ENCODE peak calls at places on chromosomes 11 and 22, in six cellular contexts. U is Daoy; A is astrocyte of the hippocampus; F is activated CD8-positive, alpha-beta T cell treated with anti-CD3 and anti-CD28 coated beads, Interleukin-2, amount 10 ng/mL, durations not matched to agents 7 days and 5 days; R is AG09309; P is stimulated activated CD8-positive, alpha-beta memory T cell treated with anti-CD3 and anti-CD28 coated beads, Interleukin-4, amount 100 ng/mL, for 4 hours. C is an unnamed sample.

GRCh38 chr22:22021160-22021750 is 38.7 kb upstream of the TOP3B start:
- DNase-seq in R (no peak), A (no peak), U (peak), P (no peak), F (no peak), C (no peak)

GRCh38 chr11:19848219-19848618 is 135.6 kb downstream of the NAV2 start:
- DNase-seq in U (no peak), A (no peak), R (no peak), F (no peak), P (no peak), C (no peak)

GRCh38 chr11:2472428-2473186 is 27.8 kb downstream of the KCNQ1 start:
- DNase-seq in R (no peak), F (no peak), A (no peak), P (no peak), U (no peak), C (no peak)

GRCh38 chr11:114296979-114297372 is 777 bp downstream of the NNMT start:
- DNase-seq in F (no peak), P (no peak), R (no peak), U (no peak), A (no peak), C (no peak)

GRCh38 chr11:57566035-57566504 is 1.4 kb downstream of the UBE2L6 start:
- DNase-seq in P (no peak), R (peak), F (peak), U (peak), A (peak), C (peak)

GRCh38 chr11:120526241-120526640 is 14.7 kb downstream of the GRIK4 start:
- DNase-seq in F (no peak), U (no peak), P (no peak), A (no peak), R (no peak), C (no peak)

GRCh38 chr11:15562230-15562629 is 447.5 kb downstream of the INSC start:
- DNase-seq in P (no peak), F (no peak), R (no peak), U (no peak), A (no peak), C (no peak)

GRCh38 chr11:57458060-57458409 is 2.3 kb upstream of the RTN4RL2 start:
- DNase-seq in F (no peak), R (no peak), P (no peak), A (no peak), U (peak), C (no peak)

GRCh38 chr11:69891421-69892236 is 72.4 kb upstream of the FGF3 start:
- DNase-seq in F (no peak), P (no peak), R (no peak), A (no peak), U (no peak), C (no peak)